ENCODE peak calls at places on chromosomes 5 and 9, in eight cellular contexts. One of them, this sample, is unnamed.

GRCh38 chr5:126808619-126809018 is 31.7 kb downstream of the LMNB1 start:
- DNase-seq in neural progenitor cell: peak
- DNase-seq in thyroid gland: no peak
- DNase-seq in AG09309: peak
- DNase-seq in astrocyte of the cerebellum: peak
- DNase-seq in H1: no peak
- DNase-seq in colonic mucosa: no peak
- DNase-seq in heart left ventricle: no peak
- DNase-seq in this sample: peak

GRCh38 chr9:96062854-96063253 is 187.4 kb downstream of the ERCC6L2 start:
- DNase-seq in H1: no peak
- DNase-seq in thyroid gland: no peak
- DNase-seq in neural progenitor cell: no peak
- DNase-seq in colonic mucosa: no peak
- DNase-seq in astrocyte of the cerebellum: no peak
- DNase-seq in AG09309: no peak
- DNase-seq in heart left ventricle: no peak
- DNase-seq in this sample: no peak

GRCh38 chr9:72826954-72827953 is 125.6 kb downstream of the ALDH1A1 start:
- DNase-seq in colonic mucosa: no peak
- DNase-seq in astrocyte of the cerebellum: peak
- DNase-seq in AG09309: no peak
- DNase-seq in H1: no peak
- DNase-seq in neural progenitor cell: no peak
- DNase-seq in heart left ventricle: no peak
- DNase-seq in thyroid gland: no peak
- DNase-seq in this sample: no peak

GRCh38 chr9:99948896-99949295 is 42.4 kb downstream of the STX17 start:
- DNase-seq in astrocyte of the cerebellum: peak
- DNase-seq in H1: no peak
- DNase-seq in AG09309: no peak
- DNase-seq in neural progenitor cell: no peak
- DNase-seq in heart left ventricle: no peak
- DNase-seq in colonic mucosa: peak
- DNase-seq in thyroid gland: peak
- DNase-seq in this sample: no peak

GRCh38 chr9:122016789-122017188 is 76.3 kb downstream of the TTLL11 start:
- DNase-seq in astrocyte of the cerebellum: no peak
- DNase-seq in thyroid gland: peak
- DNase-seq in H1: no peak
- DNase-seq in neural progenitor cell: no peak
- DNase-seq in AG09309: no peak
- DNase-seq in colonic mucosa: no peak
- DNase-seq in heart left ventricle: no peak
- DNase-seq in this sample: no peak

GRCh38 chr9:88387035-88387732 is 1.1 kb upstream of the SPIN1 start:
- DNase-seq in H1: no peak
- DNase-seq in neural progenitor cell: peak
- DNase-seq in heart left ventricle: peak
- DNase-seq in colonic mucosa: peak
- DNase-seq in AG09309: no peak
- DNase-seq in astrocyte of the cerebellum: no peak
- DNase-seq in thyroid gland: peak
- DNase-seq in this sample: peak

GRCh38 chr9:20853866-20854265 is 169.8 kb downstream of the FOCAD start:
- DNase-seq in AG09309: no peak
- DNase-seq in H1: no peak
- DNase-seq in heart left ventricle: no peak
- DNase-seq in colonic mucosa: no peak
- DNase-seq in astrocyte of the cerebellum: no peak
- DNase-seq in thyroid gland: no peak
- DNase-seq in neural progenitor cell: no peak
- DNase-seq in this sample: no peak

GRCh38 chr5:94908889-94909480 is 290.5 kb downstream of the SLF1 start:
- DNase-seq in H1: no peak
- DNase-seq in thyroid gland: no peak
- DNase-seq in colonic mucosa: no peak
- DNase-seq in astrocyte of the cerebellum: no peak
- DNase-seq in neural progenitor cell: peak
- DNase-seq in AG09309: no peak
- DNase-seq in heart left ventricle: no peak
- DNase-seq in this sample: peak

GRCh38 chr9:98992885-98993569 is 49.3 kb downstream of the COL15A1 start:
- DNase-seq in heart left ventricle: no peak
- DNase-seq in AG09309: no peak
- DNase-seq in colonic mucosa: no peak
- DNase-seq in thyroid gland: no peak
- DNase-seq in astrocyte of the cerebellum: no peak
- DNase-seq in H1: no peak
- DNase-seq in neural progenitor cell: no peak
- DNase-seq in this sample: peak

GRCh38 chr9:26181836-26182235 is 503.6 kb upstream of the TUSC1 start:
- DNase-seq in neural progenitor cell: no peak
- DNase-seq in H1: no peak
- DNase-seq in astrocyte of the cerebellum: no peak
- DNase-seq in colonic mucosa: no peak
- DNase-seq in AG09309: no peak
- DNase-seq in heart left ventricle: no peak
- DNase-seq in thyroid gland: no peak
- DNase-seq in this sample: no peak

GRCh38 chr5:10351882-10352395 is 1.6 kb upstream of the MARCHF6 start:
- DNase-seq in heart left ventricle: no peak
- DNase-seq in astrocyte of the cerebellum: no peak
- DNase-seq in neural progenitor cell: no peak
- DNase-seq in AG09309: no peak
- DNase-seq in H1: no peak
- DNase-seq in colonic mucosa: no peak
- DNase-seq in thyroid gland: no peak
- DNase-seq in this sample: no peak

GRCh38 chr5:150208187-150209015 is 18.5 kb downstream of the SLC6A7 start:
- DNase-seq in AG09309: no peak
- DNase-seq in neural progenitor cell: peak
- DNase-seq in colonic mucosa: no peak
- DNase-seq in astrocyte of the cerebellum: no peak
- DNase-seq in thyroid gland: no peak
- DNase-seq in H1: no peak
- DNase-seq in heart left ventricle: no peak
- DNase-seq in this sample: peak

DNA sequence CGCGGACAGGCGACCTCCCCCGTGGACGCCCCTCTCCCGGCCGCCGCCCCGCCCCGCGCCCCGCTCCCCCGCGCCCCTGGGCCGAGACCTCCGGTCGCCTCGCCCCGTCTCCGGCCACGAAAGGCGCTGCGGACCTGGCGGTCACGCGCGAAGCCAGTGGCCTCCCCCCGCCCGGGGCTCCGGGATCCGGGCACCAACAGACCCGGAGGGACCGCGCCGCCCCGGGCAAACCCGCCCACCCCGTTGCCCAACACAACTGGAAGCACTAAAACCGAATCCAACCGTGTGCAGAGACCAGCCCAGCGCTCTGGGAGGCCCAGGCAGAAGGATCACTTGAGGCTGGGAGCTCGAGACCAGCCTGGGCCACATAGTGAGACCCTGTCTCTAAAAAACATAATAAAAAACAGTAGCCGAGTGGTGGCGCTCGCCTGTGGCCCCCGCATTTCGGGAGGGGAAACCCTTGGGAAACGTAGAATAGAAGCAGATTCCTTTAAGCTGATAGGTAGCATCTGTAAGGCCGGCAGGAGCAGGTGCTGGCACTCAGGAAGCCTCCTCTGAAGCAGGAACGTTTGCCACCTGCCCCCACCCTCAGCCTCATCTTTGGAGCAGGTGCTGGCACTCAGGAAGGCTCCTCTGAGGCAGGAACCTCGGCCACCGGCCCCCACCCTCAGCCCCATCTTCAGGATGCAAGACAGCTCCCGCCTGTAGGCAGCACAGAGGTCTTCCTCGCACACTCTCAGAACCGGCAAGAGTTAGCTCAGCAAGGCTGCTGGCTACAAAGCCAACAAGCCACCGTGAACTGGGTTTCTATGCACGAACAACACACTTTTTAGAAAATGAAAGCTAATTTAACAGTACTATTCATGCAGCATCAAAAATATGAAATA is 4.6 kb upstream of the SLC9A3 start:
- DNase-seq in colonic mucosa: no peak
- DNase-seq in neural progenitor cell: no peak
- DNase-seq in astrocyte of the cerebellum: no peak
- DNase-seq in thyroid gland: no peak
- DNase-seq in heart left ventricle: peak
- DNase-seq in AG09309: no peak
- DNase-seq in H1: no peak
- DNase-seq in this sample: no peak
- TF ChIP-seq CTCF in colonic mucosa: no peak
- TF ChIP-seq CTCF in neural progenitor cell: peak
- TF ChIP-seq CTCF in astrocyte of the cerebellum: no peak
- TF ChIP-seq CTCF in thyroid gland: no peak
- TF ChIP-seq CTCF in heart left ventricle: no peak
- TF ChIP-seq CTCF in AG09309: no peak
- TF ChIP-seq CTCF in H1: no peak
- TF ChIP-seq CTCF in this sample: no peak

GRCh38 chr5:103259705-103260355 is 1.3 kb downstream of the MACIR start:
- DNase-seq in heart left ventricle: no peak
- DNase-seq in AG09309: no peak
- DNase-seq in H1: peak
- DNase-seq in neural progenitor cell: peak
- DNase-seq in thyroid gland: no peak
- DNase-seq in astrocyte of the cerebellum: peak
- DNase-seq in colonic mucosa: peak
- DNase-seq in this sample: no peak
- TF ChIP-seq CTCF in heart left ventricle: no peak
- TF ChIP-seq CTCF in AG09309: no peak
- TF ChIP-seq CTCF in H1: no peak
- TF ChIP-seq CTCF in neural progenitor cell: no peak
- TF ChIP-seq CTCF in thyroid gland: no peak
- TF ChIP-seq CTCF in astrocyte of the cerebellum: no peak
- TF ChIP-seq CTCF in colonic mucosa: no peak
- TF ChIP-seq CTCF in this sample: no peak

DNA sequence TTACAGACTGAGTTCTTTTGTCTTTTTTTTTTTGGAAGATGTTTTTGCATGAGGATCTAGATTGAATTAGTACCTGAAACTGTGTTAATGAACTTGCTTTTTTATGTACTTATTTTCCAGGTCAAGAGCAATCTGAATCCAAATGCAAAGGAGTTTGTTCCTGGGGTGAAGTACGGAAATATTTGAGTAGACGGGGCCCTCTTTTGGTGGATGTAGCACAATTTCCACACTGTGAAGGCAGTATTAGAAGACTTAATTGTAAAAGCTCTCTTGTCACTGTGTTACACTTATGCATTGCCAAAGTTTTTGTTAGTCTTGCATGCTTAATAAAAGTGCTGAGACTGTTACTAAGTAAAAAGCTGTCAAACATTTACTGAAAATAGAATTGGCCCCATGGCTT is 14.5 kb downstream of the SLC23A1 start:
- DNase-seq in H1: no peak
- DNase-seq in AG09309: no peak
- DNase-seq in heart left ventricle: no peak
- DNase-seq in thyroid gland: no peak
- DNase-seq in neural progenitor cell: no peak
- DNase-seq in colonic mucosa: no peak
- DNase-seq in astrocyte of the cerebellum: no peak
- DNase-seq in this sample: no peak
- TF ChIP-seq CTCF in H1: no peak
- TF ChIP-seq CTCF in AG09309: no peak
- TF ChIP-seq CTCF in heart left ventricle: no peak
- TF ChIP-seq CTCF in thyroid gland: no peak
- TF ChIP-seq CTCF in neural progenitor cell: peak
- TF ChIP-seq CTCF in colonic mucosa: no peak
- TF ChIP-seq CTCF in astrocyte of the cerebellum: no peak
- TF ChIP-seq CTCF in this sample: peak

GRCh38 chr5:134758504-134759341 is at the start of gene DDX46:
- DNase-seq in H1: peak
- DNase-seq in AG09309: no peak
- DNase-seq in thyroid gland: peak
- DNase-seq in astrocyte of the cerebellum: peak
- DNase-seq in heart left ventricle: peak
- DNase-seq in neural progenitor cell: peak
- DNase-seq in colonic mucosa: peak
- DNase-seq in this sample: peak
- TF ChIP-seq CTCF in H1: peak
- TF ChIP-seq CTCF in AG09309: peak
- TF ChIP-seq CTCF in thyroid gland: peak
- TF ChIP-seq CTCF in astrocyte of the cerebellum: peak
- TF ChIP-seq CTCF in heart left ventricle: peak
- TF ChIP-seq CTCF in neural progenitor cell: peak
- TF ChIP-seq CTCF in colonic mucosa: peak
- TF ChIP-seq CTCF in this sample: peak

DNA sequence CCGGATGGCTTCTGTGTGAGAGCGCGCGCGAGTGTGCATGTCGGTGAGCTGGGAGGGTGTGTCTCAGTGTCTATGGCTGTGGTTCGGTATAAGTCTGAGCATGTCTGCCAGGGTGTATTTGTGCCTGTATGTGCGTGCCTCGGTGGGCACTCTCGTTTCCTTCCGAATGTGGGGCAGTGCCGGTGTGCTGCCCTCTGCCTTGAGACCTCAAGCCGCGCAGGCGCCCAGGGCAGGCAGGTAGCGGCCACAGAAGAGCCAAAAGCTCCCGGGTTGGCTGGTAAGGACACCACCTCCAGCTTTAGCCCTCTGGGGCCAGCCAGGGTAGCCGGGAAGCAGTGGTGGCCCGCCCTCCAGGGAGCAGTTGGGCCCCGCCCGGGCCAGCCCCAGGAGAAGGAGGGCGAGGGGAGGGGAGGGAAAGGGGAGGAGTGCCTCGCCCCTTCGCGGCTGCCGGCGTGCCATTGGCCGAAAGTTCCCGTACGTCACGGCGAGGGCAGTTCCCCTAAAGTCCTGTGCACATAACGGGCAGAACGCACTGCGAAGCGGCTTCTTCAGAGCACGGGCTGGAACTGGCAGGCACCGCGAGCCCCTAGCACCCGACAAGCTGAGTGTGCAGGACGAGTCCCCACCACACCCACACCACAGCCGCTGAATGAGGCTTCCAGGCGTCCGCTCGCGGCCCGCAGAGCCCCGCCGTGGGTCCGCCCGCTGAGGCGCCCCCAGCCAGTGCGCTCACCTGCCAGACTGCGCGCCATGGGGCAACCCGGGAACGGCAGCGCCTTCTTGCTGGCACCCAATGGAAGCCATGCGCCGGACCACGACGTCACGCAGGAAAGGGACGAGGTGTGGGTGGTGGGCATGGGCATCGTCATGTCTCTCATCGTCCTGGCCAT is at the start of gene ADRB2:
- DNase-seq in colonic mucosa: peak
- DNase-seq in thyroid gland: peak
- DNase-seq in heart left ventricle: peak
- DNase-seq in H1: peak
- DNase-seq in AG09309: peak
- DNase-seq in neural progenitor cell: peak
- DNase-seq in astrocyte of the cerebellum: peak
- DNase-seq in this sample: peak
- TF ChIP-seq CTCF in colonic mucosa: no peak
- TF ChIP-seq CTCF in thyroid gland: no peak
- TF ChIP-seq CTCF in heart left ventricle: no peak
- TF ChIP-seq CTCF in H1: no peak
- TF ChIP-seq CTCF in AG09309: no peak
- TF ChIP-seq CTCF in neural progenitor cell: no peak
- TF ChIP-seq CTCF in astrocyte of the cerebellum: no peak
- TF ChIP-seq CTCF in this sample: no peak